ENCODE peak calls at places on chromosomes 13 and 19, in four cellular contexts. One of them, this sample, is unnamed.

GRCh38 chr19:3771906-3772450 is at the start of gene RAX2:
- DNase-seq in Peyer's patch: no peak
- DNase-seq in HCT116: no peak
- DNase-seq in uterus: peak; percentile 68
- DNase-seq in this sample: no peak

GRCh38 chr19:6126335-6126974 is 9.0 kb upstream of the ACSBG2 start:
- DNase-seq in Peyer's patch: no peak
- DNase-seq in HCT116: peak; percentile 91
- DNase-seq in uterus: no peak
- DNase-seq in this sample: no peak

GRCh38 chr19:3655402-3656072 is 28.9 kb upstream of the CACTIN start:
- DNase-seq in Peyer's patch: no peak
- DNase-seq in HCT116: no peak
- DNase-seq in uterus: peak; percentile 75
- DNase-seq in this sample: no peak

GRCh38 chr19:7860902-7861618 is 13.1 kb downstream of the PRR36 start:
- DNase-seq in Peyer's patch: no peak
- DNase-seq in HCT116: no peak
- DNase-seq in uterus: no peak
- DNase-seq in this sample: no peak

GRCh38 chr19:13165091-13165997 is 15.1 kb downstream of the IER2 start:
- DNase-seq in Peyer's patch: no peak
- DNase-seq in HCT116: no peak
- DNase-seq in uterus: no peak
- DNase-seq in this sample: peak; percentile 50

GRCh38 chr13:86922936-86923335 is 748.2 kb upstream of the SLITRK5 start:
- DNase-seq in Peyer's patch: no peak
- DNase-seq in HCT116: no peak
- DNase-seq in uterus: no peak
- DNase-seq in this sample: no peak

GRCh38 chr13:77544765-77545316 is 9.3 kb downstream of the SCEL start:
- DNase-seq in Peyer's patch: no peak
- DNase-seq in HCT116: no peak
- DNase-seq in uterus: no peak
- DNase-seq in this sample: no peak

GRCh38 chr19:46364359-46364758 is 17.5 kb downstream of the PPP5C start:
- DNase-seq in Peyer's patch: no peak
- DNase-seq in HCT116: no peak
- DNase-seq in uterus: no peak
- DNase-seq in this sample: no peak

GRCh38 chr19:46928951-46929350 is 68.2 kb downstream of the ARHGAP35 start:
- DNase-seq in Peyer's patch: no peak
- DNase-seq in HCT116: no peak
- DNase-seq in uterus: no peak
- DNase-seq in this sample: no peak

GRCh38 chr19:34120846-34121639 is 51.3 kb upstream of the LSM14A start:
- DNase-seq in Peyer's patch: no peak
- DNase-seq in HCT116: peak; percentile 43
- DNase-seq in uterus: no peak
- DNase-seq in this sample: peak; percentile 38

GRCh38 chr19:47097396-47098217 is 16.0 kb downstream of the ZC3H4 start:
- DNase-seq in Peyer's patch: no peak
- DNase-seq in HCT116: no peak
- DNase-seq in uterus: no peak
- DNase-seq in this sample: peak; percentile 58

GRCh38 chr13:97194473-97194872 is 27.7 kb upstream of the MBNL2 start:
- DNase-seq in Peyer's patch: no peak
- DNase-seq in HCT116: peak; percentile 48
- DNase-seq in uterus: no peak
- DNase-seq in this sample: no peak

GRCh38 chr13:100483836-100484381 is 104.7 kb downstream of the GGACT start:
- DNase-seq in Peyer's patch: no peak
- DNase-seq in HCT116: no peak
- DNase-seq in uterus: no peak
- DNase-seq in this sample: no peak

GRCh38 chr13:33612641-33613638 is 205.0 kb upstream of the RFC3 start:
- DNase-seq in Peyer's patch: no peak
- DNase-seq in HCT116: no peak
- DNase-seq in uterus: no peak
- DNase-seq in this sample: no peak

GRCh38 chr13:75347925-75348324 is 134.0 kb downstream of the TBC1D4 start:
- DNase-seq in Peyer's patch: no peak
- DNase-seq in HCT116: no peak
- DNase-seq in uterus: no peak
- DNase-seq in this sample: no peak

GRCh38 chr13:67136157-67136556 is 94.0 kb downstream of the PCDH9 start:
- DNase-seq in Peyer's patch: no peak
- DNase-seq in HCT116: no peak
- DNase-seq in uterus: no peak
- DNase-seq in this sample: no peak

GRCh38 chr13:52969373-52969772 is 59.2 kb upstream of the OLFM4 start:
- DNase-seq in Peyer's patch: no peak
- DNase-seq in HCT116: no peak
- DNase-seq in uterus: no peak
- DNase-seq in this sample: no peak

GRCh38 chr19:18896421-18896841 is 473 bp upstream of the CERS1 start:
- DNase-seq in Peyer's patch: no peak
- DNase-seq in HCT116: no peak
- DNase-seq in uterus: no peak
- DNase-seq in this sample: no peak

GRCh38 chr13:109309625-109310363 is 476.6 kb downstream of the IRS2 start:
- DNase-seq in Peyer's patch: no peak
- DNase-seq in HCT116: no peak
- DNase-seq in uterus: no peak
- DNase-seq in this sample: no peak

GRCh38 chr13:97121894-97122293 is 100.2 kb upstream of the MBNL2 start:
- DNase-seq in Peyer's patch: no peak
- DNase-seq in HCT116: no peak
- DNase-seq in uterus: no peak
- DNase-seq in this sample: no peak

GRCh38 chr13:38636756-38637155 is 50.1 kb upstream of the FREM2 start:
- DNase-seq in Peyer's patch: no peak
- DNase-seq in HCT116: no peak
- DNase-seq in uterus: no peak
- DNase-seq in this sample: peak; percentile 66

GRCh38 chr19:52963229-52963760 is 614 bp upstream of the ZNF816 start:
- DNase-seq in Peyer's patch: peak; percentile 49
- DNase-seq in HCT116: no peak
- DNase-seq in uterus: peak; percentile 20
- DNase-seq in this sample: peak; percentile 33

GRCh38 chr19:13014101-13014920 is 19.0 kb downstream of the NFIX start:
- DNase-seq in Peyer's patch: no peak
- DNase-seq in HCT116: no peak
- DNase-seq in uterus: peak; percentile 59
- DNase-seq in this sample: no peak

GRCh38 chr13:61275251-61275650 is 140.4 kb downstream of the PCDH20 start:
- DNase-seq in Peyer's patch: no peak
- DNase-seq in HCT116: no peak
- DNase-seq in uterus: no peak
- DNase-seq in this sample: no peak

GRCh38 chr13:89846890-89847585 is 1500.4 kb upstream of the MIR17HG start:
- DNase-seq in Peyer's patch: no peak
- DNase-seq in HCT116: no peak
- DNase-seq in uterus: no peak
- DNase-seq in this sample: no peak

GRCh38 chr19:49340069-49340864 is 5.1 kb downstream of the CD37 start:
- DNase-seq in Peyer's patch: peak; percentile 95
- DNase-seq in HCT116: no peak
- DNase-seq in uterus: peak; percentile 70
- DNase-seq in this sample: peak; percentile 81

GRCh38 chr19:848457-848921 is 3.6 kb upstream of the ELANE start:
- DNase-seq in Peyer's patch: no peak
- DNase-seq in HCT116: no peak
- DNase-seq in uterus: no peak
- DNase-seq in this sample: no peak
- H3K4me1 ChIP-seq in Peyer's patch: no peaks in the 10 kb centered on the region
- H3K4me1 ChIP-seq in HCT116: peaks cover 21% of the 10 kb centered on the region
- H3K4me1 ChIP-seq in uterus: peaks cover 8% of the 10 kb centered on the region
- H3K4me1 ChIP-seq in this sample: peaks cover 8% of the 10 kb centered on the region

DNA sequence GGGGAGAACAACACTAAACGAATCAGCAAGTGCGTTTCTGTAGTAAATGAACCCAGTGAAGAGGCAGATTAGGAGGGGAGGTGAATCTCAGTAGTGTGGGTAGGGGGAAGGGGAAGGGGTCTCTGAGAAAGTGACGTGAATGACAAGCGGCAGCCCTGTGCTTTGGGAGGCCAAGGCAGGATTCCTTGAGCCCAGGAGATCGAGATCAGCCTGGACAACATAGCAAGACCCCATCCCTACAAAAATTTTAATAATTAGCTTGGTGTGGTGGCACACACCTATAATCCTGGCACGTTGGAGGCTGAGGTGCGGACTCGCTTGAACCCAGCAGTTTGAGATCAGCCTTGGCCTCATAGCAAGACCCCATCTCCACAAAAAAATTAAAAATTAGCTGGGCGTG is 8.1 kb downstream of the PLK5 start:
- DNase-seq in Peyer's patch: no peak
- DNase-seq in HCT116: no peak
- DNase-seq in uterus: no peak
- DNase-seq in this sample: no peak
- H3K4me3 ChIP-seq in Peyer's patch: no peak overlapping the region
- H3K4me3 ChIP-seq in HCT116: no peak overlapping the region
- H3K4me3 ChIP-seq in uterus: no peak overlapping the region
- H3K4me3 ChIP-seq in this sample: no peak overlapping the region

GRCh38 chr19:51599084-51599483 is 28.0 kb downstream of the ZNF175 start:
- DNase-seq in Peyer's patch: peak; percentile 61
- DNase-seq in HCT116: no peak
- DNase-seq in uterus: no peak
- DNase-seq in this sample: no peak
- H3K4me1 ChIP-seq in Peyer's patch: no peaks in the 10 kb centered on the region
- H3K4me1 ChIP-seq in HCT116: peaks cover 7% of the 10 kb centered on the region
- H3K4me1 ChIP-seq in uterus: no peaks in the 10 kb centered on the region
- H3K4me1 ChIP-seq in this sample: no peaks in the 10 kb centered on the region

DNA sequence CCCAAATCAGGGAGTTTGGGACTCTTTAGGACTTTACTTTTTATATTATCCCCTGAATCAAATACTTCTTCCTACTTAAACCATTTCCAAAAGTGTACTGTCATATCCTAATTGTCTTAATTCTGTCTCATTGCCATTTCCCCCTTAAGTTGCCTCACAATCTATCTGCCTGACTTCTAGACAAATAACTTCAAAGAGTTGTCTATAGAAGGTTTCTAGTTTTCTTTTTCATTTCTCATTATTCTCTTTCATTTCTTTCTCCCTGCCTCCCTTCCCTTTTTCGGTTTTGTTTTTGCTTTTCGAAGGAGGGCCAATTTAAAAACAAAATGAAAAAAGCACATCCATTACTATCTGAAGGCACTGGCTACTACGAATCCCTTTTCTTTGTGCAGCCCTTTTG is 367.2 kb downstream of the DNAJC15 start:
- DNase-seq in Peyer's patch: no peak
- DNase-seq in HCT116: no peak
- DNase-seq in uterus: no peak
- DNase-seq in this sample: no peak
- H3K4me3 ChIP-seq in Peyer's patch: no peak overlapping the region
- H3K4me3 ChIP-seq in HCT116: no peak overlapping the region
- H3K4me3 ChIP-seq in uterus: no peak overlapping the region
- H3K4me3 ChIP-seq in this sample: no peak overlapping the region

GRCh38 chr19:41308450-41309224 is 1.3 kb upstream of the CCDC97 start:
- DNase-seq in Peyer's patch: peak; percentile 98
- DNase-seq in HCT116: peak; percentile 73
- DNase-seq in uterus: peak; percentile 95
- DNase-seq in this sample: peak; percentile 99
- H3K4me1 ChIP-seq in Peyer's patch: no peaks in the 10 kb centered on the region
- H3K4me1 ChIP-seq in HCT116: peaks cover 25% of the 10 kb centered on the region
- H3K4me1 ChIP-seq in uterus: peaks cover 10% of the 10 kb centered on the region
- H3K4me1 ChIP-seq in this sample: peaks cover 23% of the 10 kb centered on the region

GRCh38 chr13:94478913-94479312 is 569 bp downstream of the DCT start:
- DNase-seq in Peyer's patch: no peak
- DNase-seq in HCT116: no peak
- DNase-seq in uterus: no peak
- DNase-seq in this sample: no peak
- H3K4me3 ChIP-seq in Peyer's patch: no peak overlapping the region
- H3K4me3 ChIP-seq in HCT116: no peak overlapping the region
- H3K4me3 ChIP-seq in uterus: no peak overlapping the region
- H3K4me3 ChIP-seq in this sample: no peak overlapping the region

DNA sequence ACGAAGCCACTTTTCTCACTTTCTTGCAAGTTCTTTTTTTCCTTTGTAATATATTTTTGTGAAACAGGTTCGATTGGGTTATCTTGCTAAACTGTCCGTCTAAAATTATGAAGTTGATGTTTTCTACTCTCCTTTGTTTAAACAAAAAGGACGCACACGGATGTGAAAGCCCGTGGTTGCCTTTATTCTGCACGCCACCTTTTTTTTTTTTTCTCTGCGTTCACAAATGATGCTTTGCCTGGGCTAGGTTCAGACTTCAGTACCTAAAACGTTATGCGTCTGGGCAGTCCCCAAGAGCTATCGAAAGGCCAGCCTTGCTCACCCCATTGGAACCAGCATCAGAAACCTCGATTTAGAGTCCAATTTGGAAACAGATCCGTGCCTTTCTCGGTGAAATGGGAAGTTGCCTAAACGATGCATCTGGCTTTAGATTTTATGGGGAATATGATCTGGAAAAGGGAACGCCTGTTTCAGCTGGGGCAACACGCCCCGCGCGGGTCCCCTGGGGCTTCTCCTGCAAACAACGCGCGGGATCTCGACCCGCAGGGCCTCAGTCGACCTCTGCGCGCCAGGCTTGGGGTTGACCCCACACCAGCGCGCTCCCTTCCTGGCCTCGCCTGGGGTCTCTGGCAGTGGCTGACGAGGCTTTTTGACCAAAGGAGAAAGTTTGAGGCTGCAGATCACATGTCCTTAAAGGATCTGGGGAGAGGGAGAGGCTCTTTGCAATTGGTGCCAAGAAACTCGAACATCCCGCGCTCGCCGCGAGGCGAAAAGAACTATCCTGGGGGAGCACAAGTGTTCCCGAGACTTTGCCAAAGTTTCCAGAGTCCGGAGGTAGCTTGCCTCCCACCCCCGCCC is 114.0 kb downstream of the KCNRG start:
- DNase-seq in Peyer's patch: no peak
- DNase-seq in HCT116: no peak
- DNase-seq in uterus: peak; percentile 49
- DNase-seq in this sample: peak; percentile 48
- H3K4me1 ChIP-seq in Peyer's patch: peaks cover 6% of the 10 kb centered on the region
- H3K4me1 ChIP-seq in HCT116: peaks cover 26% of the 10 kb centered on the region
- H3K4me1 ChIP-seq in uterus: no peaks in the 10 kb centered on the region
- H3K4me1 ChIP-seq in this sample: peaks cover 16% of the 10 kb centered on the region

GRCh38 chr19:409006-409514 is at the start of gene C2CD4C:
- DNase-seq in Peyer's patch: peak; percentile 45
- DNase-seq in HCT116: no peak
- DNase-seq in uterus: no peak
- DNase-seq in this sample: peak; percentile 22
- H3K4me3 ChIP-seq in Peyer's patch: peak within 1 kb of the TSS; percentile 54
- H3K4me3 ChIP-seq in HCT116: peak within 1 kb of the TSS; percentile 47
- H3K4me3 ChIP-seq in uterus: peak within 1 kb of the TSS; percentile 31
- H3K4me3 ChIP-seq in this sample: no peak within 1 kb of the TSS